ENCODE peak calls at places on chromosomes 2 and 18, in five cellular contexts. One of them, this sample, is unnamed.

GRCh38 chr2:28613616-28614501 is 118.0 kb downstream of the PLB1 start:
- DNase-seq in AG04450: peak
- DNase-seq in tibial nerve: no peak
- DNase-seq in right atrium auricular region: no peak
- DNase-seq in BJ: no peak
- DNase-seq in this sample: peak

GRCh38 chr2:168244318-168244717 is 3.1 kb downstream of the STK39 start:
- DNase-seq in AG04450: no peak
- DNase-seq in right atrium auricular region: no peak
- DNase-seq in BJ: no peak
- DNase-seq in tibial nerve: no peak
- DNase-seq in this sample: peak

GRCh38 chr2:237869357-237870102 is 10.1 kb downstream of the RAMP1 start:
- DNase-seq in tibial nerve: no peak
- DNase-seq in right atrium auricular region: no peak
- DNase-seq in BJ: no peak
- DNase-seq in AG04450: no peak
- DNase-seq in this sample: no peak

GRCh38 chr18:25126751-25127150 is 225.2 kb downstream of the ZNF521 start:
- DNase-seq in tibial nerve: no peak
- DNase-seq in AG04450: no peak
- DNase-seq in right atrium auricular region: no peak
- DNase-seq in BJ: no peak
- DNase-seq in this sample: no peak

GRCh38 chr2:223041527-223042109 is 10.4 kb upstream of the KCNE4 start:
- DNase-seq in tibial nerve: peak
- DNase-seq in right atrium auricular region: peak
- DNase-seq in BJ: peak
- DNase-seq in AG04450: peak
- DNase-seq in this sample: peak

GRCh38 chr2:55826246-55826645 is 97.3 kb downstream of the EFEMP1 start:
- DNase-seq in tibial nerve: no peak
- DNase-seq in AG04450: no peak
- DNase-seq in right atrium auricular region: no peak
- DNase-seq in BJ: no peak
- DNase-seq in this sample: no peak

GRCh38 chr2:148812306-148812705 is 62.7 kb upstream of the KIF5C start:
- DNase-seq in right atrium auricular region: no peak
- DNase-seq in tibial nerve: no peak
- DNase-seq in AG04450: no peak
- DNase-seq in BJ: no peak
- DNase-seq in this sample: no peak

GRCh38 chr2:102345329-102345920 is 10.2 kb upstream of the IL18R1 start:
- DNase-seq in BJ: no peak
- DNase-seq in right atrium auricular region: no peak
- DNase-seq in AG04450: no peak
- DNase-seq in tibial nerve: no peak
- DNase-seq in this sample: no peak

GRCh38 chr2:69083126-69083733 is 70.3 kb downstream of the ANTXR1 start:
- DNase-seq in AG04450: no peak
- DNase-seq in right atrium auricular region: no peak
- DNase-seq in tibial nerve: no peak
- DNase-seq in BJ: no peak
- DNase-seq in this sample: peak

GRCh38 chr2:39431592-39432316 is 5.3 kb downstream of the MAP4K3 start:
- DNase-seq in BJ: no peak
- DNase-seq in right atrium auricular region: no peak
- DNase-seq in tibial nerve: peak
- DNase-seq in AG04450: no peak
- DNase-seq in this sample: peak

GRCh38 chr2:101114268-101114783 is 36.9 kb downstream of the TBC1D8 start:
- DNase-seq in tibial nerve: no peak
- DNase-seq in AG04450: no peak
- DNase-seq in BJ: no peak
- DNase-seq in right atrium auricular region: no peak
- DNase-seq in this sample: no peak

GRCh38 chr2:203891474-203891873 is 23.9 kb downstream of the CTLA4 start:
- DNase-seq in AG04450: no peak
- DNase-seq in BJ: no peak
- DNase-seq in right atrium auricular region: no peak
- DNase-seq in tibial nerve: peak
- DNase-seq in this sample: peak

GRCh38 chr2:127715778-127716449 is 14.6 kb downstream of the SFT2D3 start:
- DNase-seq in AG04450: no peak
- DNase-seq in tibial nerve: no peak
- DNase-seq in right atrium auricular region: no peak
- DNase-seq in BJ: no peak
- DNase-seq in this sample: no peak

DNA sequence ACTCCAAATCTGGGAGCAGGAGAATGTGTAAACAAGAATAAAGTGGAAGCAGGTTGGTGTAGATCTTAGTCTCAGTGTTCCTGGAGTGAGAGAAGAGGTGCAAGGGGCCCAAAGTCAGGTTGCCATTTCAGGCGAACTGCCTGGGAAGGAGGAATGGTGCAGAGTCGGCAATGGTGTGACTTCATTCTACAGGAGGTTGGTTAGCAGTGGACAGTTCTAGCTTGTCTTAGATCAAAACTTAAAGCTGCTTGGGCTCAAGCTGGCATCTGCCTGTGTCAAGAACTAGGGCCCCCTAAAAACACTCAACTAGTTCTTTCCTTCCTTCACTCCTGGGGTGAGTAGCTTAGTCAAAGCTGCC is 3.5 kb downstream of the STK16 start:
- DNase-seq in AG04450: no peak
- DNase-seq in right atrium auricular region: no peak
- DNase-seq in tibial nerve: no peak
- DNase-seq in BJ: no peak
- DNase-seq in this sample: no peak
- H3K4me3 ChIP-seq in AG04450: no peak
- H3K4me3 ChIP-seq in right atrium auricular region: no peak
- H3K4me3 ChIP-seq in tibial nerve: no peak
- H3K4me3 ChIP-seq in BJ: no peak
- H3K4me3 ChIP-seq in this sample: no peak

GRCh38 chr2:71067567-71068217 is 756 bp upstream of the NAGK start:
- DNase-seq in tibial nerve: no peak
- DNase-seq in BJ: no peak
- DNase-seq in right atrium auricular region: no peak
- DNase-seq in AG04450: no peak
- DNase-seq in this sample: no peak
- TF ChIP-seq CTCF in tibial nerve: no peak
- TF ChIP-seq CTCF in BJ: no peak
- TF ChIP-seq CTCF in right atrium auricular region: no peak
- TF ChIP-seq CTCF in AG04450: no peak
- TF ChIP-seq CTCF in this sample: no peak

GRCh38 chr2:8457092-8457481 is 224.8 kb upstream of the ID2 start:
- DNase-seq in tibial nerve: no peak
- DNase-seq in AG04450: no peak
- DNase-seq in right atrium auricular region: peak
- DNase-seq in BJ: no peak
- DNase-seq in this sample: no peak
- H3K4me3 ChIP-seq in tibial nerve: no peak
- H3K4me3 ChIP-seq in AG04450: no peak
- H3K4me3 ChIP-seq in right atrium auricular region: no peak
- H3K4me3 ChIP-seq in BJ: no peak
- H3K4me3 ChIP-seq in this sample: no peak

DNA sequence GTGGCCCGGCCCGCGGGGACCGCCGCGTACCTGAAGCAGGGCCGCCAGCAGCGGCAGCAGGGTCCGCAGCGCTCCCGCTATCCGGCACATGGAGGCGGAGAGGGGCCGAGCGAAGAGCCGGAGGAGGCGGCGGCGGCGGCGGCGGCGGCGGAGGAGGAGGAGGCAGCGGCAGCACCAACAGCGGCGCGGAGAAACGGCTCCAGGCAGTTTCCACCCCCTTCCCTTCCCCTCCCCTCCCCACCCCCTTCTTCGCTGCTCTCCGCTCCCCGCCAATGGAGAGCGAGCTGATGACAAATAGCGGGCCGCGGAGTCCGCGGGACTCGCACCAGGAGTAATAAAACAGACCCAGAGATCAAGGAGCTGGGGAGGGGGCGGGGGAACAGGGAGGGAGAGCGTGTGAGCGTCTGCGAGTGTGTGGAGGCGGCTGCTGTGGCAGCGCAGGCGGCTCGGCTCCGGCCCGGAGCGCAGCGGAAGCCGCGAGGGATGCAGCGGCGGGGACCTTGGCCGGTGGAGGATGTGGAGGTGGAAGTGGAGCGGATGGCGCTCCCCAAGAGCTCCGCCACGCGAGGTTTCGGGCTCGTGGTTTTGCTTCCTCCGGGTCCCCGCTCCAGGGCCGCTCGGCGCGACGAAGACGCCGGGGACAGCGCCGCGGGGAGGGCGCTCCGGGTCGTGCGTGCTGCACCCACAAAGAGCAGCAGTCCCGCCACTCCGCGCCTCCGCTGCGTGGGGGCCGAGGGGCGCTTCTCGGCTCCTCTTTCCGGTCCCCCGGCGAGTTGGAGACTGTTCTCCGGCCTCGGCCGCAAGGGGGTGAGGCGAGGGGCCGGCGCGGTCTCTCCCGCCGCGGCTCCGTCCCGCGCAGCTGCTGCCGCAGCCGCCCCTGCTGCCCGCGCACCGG is at the start of gene CDH2:
- DNase-seq in AG04450: peak
- DNase-seq in BJ: no peak
- DNase-seq in right atrium auricular region: peak
- DNase-seq in tibial nerve: no peak
- DNase-seq in this sample: peak
- TF ChIP-seq CTCF in AG04450: peak
- TF ChIP-seq CTCF in BJ: peak
- TF ChIP-seq CTCF in right atrium auricular region: peak
- TF ChIP-seq CTCF in tibial nerve: no peak
- TF ChIP-seq CTCF in this sample: no peak

GRCh38 chr2:239583879-239584859 is 183.3 kb upstream of the HDAC4 start:
- DNase-seq in tibial nerve: no peak
- DNase-seq in BJ: no peak
- DNase-seq in AG04450: no peak
- DNase-seq in right atrium auricular region: no peak
- DNase-seq in this sample: no peak
- H3K4me3 ChIP-seq in tibial nerve: no peak
- H3K4me3 ChIP-seq in BJ: no peak
- H3K4me3 ChIP-seq in AG04450: no peak
- H3K4me3 ChIP-seq in right atrium auricular region: no peak
- H3K4me3 ChIP-seq in this sample: no peak

GRCh38 chr18:12327510-12328178 is 19.6 kb downstream of the TUBB6 start:
- DNase-seq in BJ: no peak
- DNase-seq in AG04450: no peak
- DNase-seq in tibial nerve: peak
- DNase-seq in right atrium auricular region: peak
- DNase-seq in this sample: peak

GRCh38 chr18:12325726-12326245 is 17.7 kb downstream of the TUBB6 start:
- DNase-seq in right atrium auricular region: peak
- DNase-seq in AG04450: no peak
- DNase-seq in tibial nerve: no peak
- DNase-seq in BJ: no peak
- DNase-seq in this sample: no peak

GRCh38 chr18:12326711-12327460 is 18.8 kb downstream of the TUBB6 start:
- DNase-seq in BJ: no peak
- DNase-seq in right atrium auricular region: peak
- DNase-seq in tibial nerve: no peak
- DNase-seq in AG04450: no peak
- DNase-seq in this sample: no peak

GRCh38 chr18:12329125-12329698 is 21.2 kb downstream of the TUBB6 start:
- DNase-seq in BJ: no peak
- DNase-seq in tibial nerve: no peak
- DNase-seq in right atrium auricular region: no peak
- DNase-seq in AG04450: no peak
- DNase-seq in this sample: no peak

GRCh38 chr18:12328179-12328823 is 20.3 kb downstream of the TUBB6 start:
- DNase-seq in right atrium auricular region: peak
- DNase-seq in AG04450: no peak
- DNase-seq in tibial nerve: no peak
- DNase-seq in BJ: no peak
- DNase-seq in this sample: no peak
- TF ChIP-seq CTCF in right atrium auricular region: peak
- TF ChIP-seq CTCF in AG04450: no peak
- TF ChIP-seq CTCF in tibial nerve: no peak
- TF ChIP-seq CTCF in BJ: no peak
- TF ChIP-seq CTCF in this sample: no peak

This sample was measured in bronchial epithelial cell.